ENCODE peak calls at places on chromosomes 2 and 18, in six cellular contexts. N, M, A, B, G and W are unnamed samples.

GRCh38 chr2:64123740-64124139 is 20.5 kb downstream of the PELI1 start:
- DNase-seq in N (no peak), M (no peak), A (no peak), B (no peak), G (no peak), W (no peak)

GRCh38 chr18:8142131-8142711 is 467.0 kb upstream of the RAB12 start:
- DNase-seq in N (peak; percentile 71), M (no peak), A (no peak), B (no peak), G (peak; percentile 64), W (no peak)

GRCh38 chr18:38718365-38718901 is 1152.8 kb upstream of the CELF4 start:
- DNase-seq in N (no peak), M (no peak), A (no peak), B (no peak), G (no peak), W (no peak)

GRCh38 chr2:177531706-177532105 is 139.1 kb downstream of the AGPS start:
- DNase-seq in N (no peak), M (no peak), A (no peak), B (no peak), G (no peak), W (no peak)

GRCh38 chr2:109324859-109325258 is 195.9 kb downstream of the SH3RF3 start:
- DNase-seq in N (peak; percentile 92), M (peak; percentile 94), A (no peak), B (no peak), G (peak; percentile 98), W (no peak)

GRCh38 chr2:79512442-79513401 is at the start of gene CTNNA2:
- DNase-seq in N (peak; percentile 44), M (no peak), A (no peak), B (peak; percentile 91), G (no peak), W (peak; percentile 87)

GRCh38 chr18:70113511-70113910 is 92.0 kb downstream of the RTTN start:
- DNase-seq in N (no peak), M (no peak), A (no peak), B (no peak), G (no peak), W (no peak)

GRCh38 chr2:11829324-11829946 is 83.0 kb downstream of the LPIN1 start:
- DNase-seq in N (peak; percentile 56), M (peak; percentile 88), A (peak; percentile 43), B (peak; percentile 44), G (peak; percentile 46), W (peak; percentile 56)

GRCh38 chr2:191617589-191617988 is 60.3 kb upstream of the NABP1 start:
- DNase-seq in N (peak; percentile 44), M (no peak), A (peak; percentile 33), B (peak; percentile 93), G (no peak), W (no peak)

GRCh38 chr2:28716265-28716865 is 35.3 kb upstream of the PPP1CB start:
- DNase-seq in N (peak; percentile 89), M (peak; percentile 83), A (no peak), B (no peak), G (peak; percentile 93), W (no peak)